ENCODE peak calls at places on chromosomes 16 and 17, in four cellular contexts. One of them, this sample, is unnamed.

GRCh38 chr17:63295288-63295687 is 150.8 kb downstream of the CYB561 start:
- DNase-seq in CD8-positive, alpha-beta memory T cell: no peak
- DNase-seq in stomach: no peak
- DNase-seq in heart left ventricle: no peak
- DNase-seq in this sample: no peak

GRCh38 chr16:85064186-85064585 is 36.6 kb downstream of the KIAA0513 start:
- DNase-seq in CD8-positive, alpha-beta memory T cell: no peak
- DNase-seq in stomach: no peak
- DNase-seq in heart left ventricle: no peak
- DNase-seq in this sample: no peak

GRCh38 chr17:62718420-62718819 is 89.7 kb downstream of the MARCHF10 start:
- DNase-seq in heart left ventricle: no peak
- DNase-seq in stomach: no peak
- DNase-seq in CD8-positive, alpha-beta memory T cell: no peak
- DNase-seq in this sample: no peak

GRCh38 chr17:56478836-56479447 is 114.6 kb upstream of the NOG start:
- DNase-seq in CD8-positive, alpha-beta memory T cell: no peak
- DNase-seq in stomach: no peak
- DNase-seq in heart left ventricle: no peak
- DNase-seq in this sample: no peak

GRCh38 chr16:31508706-31509523 is 724 bp upstream of the RUSF1 start:
- DNase-seq in heart left ventricle: no peak
- DNase-seq in stomach: no peak
- DNase-seq in CD8-positive, alpha-beta memory T cell: no peak
- DNase-seq in this sample: no peak

GRCh38 chr17:63610854-63611253 is 10.2 kb downstream of the TACO1 start:
- DNase-seq in heart left ventricle: no peak
- DNase-seq in stomach: no peak
- DNase-seq in CD8-positive, alpha-beta memory T cell: no peak
- DNase-seq in this sample: no peak

GRCh38 chr16:3157229-3158013 is 22.6 kb downstream of the ZNF213 start:
- DNase-seq in CD8-positive, alpha-beta memory T cell: peak
- DNase-seq in stomach: peak
- DNase-seq in heart left ventricle: peak
- DNase-seq in this sample: peak

GRCh38 chr16:89764711-89765201 is 43.4 kb downstream of the ZNF276 start:
- DNase-seq in CD8-positive, alpha-beta memory T cell: peak
- DNase-seq in heart left ventricle: no peak
- DNase-seq in stomach: peak
- DNase-seq in this sample: no peak

GRCh38 chr16:9049241-9049640 is 42.2 kb upstream of the HAPSTR1 start:
- DNase-seq in stomach: no peak
- DNase-seq in CD8-positive, alpha-beta memory T cell: no peak
- DNase-seq in heart left ventricle: no peak
- DNase-seq in this sample: no peak

GRCh38 chr17:15346196-15346595 is 4.8 kb upstream of the TEKT3 start:
- DNase-seq in CD8-positive, alpha-beta memory T cell: no peak
- DNase-seq in heart left ventricle: no peak
- DNase-seq in stomach: no peak
- DNase-seq in this sample: no peak

GRCh38 chr17:45700171-45701090 is 83.7 kb upstream of the CRHR1 start:
- DNase-seq in CD8-positive, alpha-beta memory T cell: no peak
- DNase-seq in stomach: no peak
- DNase-seq in heart left ventricle: no peak
- DNase-seq in this sample: no peak

GRCh38 chr16:23909792-23910418 is 74.1 kb downstream of the PRKCB start:
- DNase-seq in stomach: no peak
- DNase-seq in CD8-positive, alpha-beta memory T cell: no peak
- DNase-seq in heart left ventricle: no peak
- DNase-seq in this sample: no peak

GRCh38 chr16:13113786-13114185 is 212.4 kb downstream of the SHISA9 start:
- DNase-seq in heart left ventricle: no peak
- DNase-seq in stomach: no peak
- DNase-seq in CD8-positive, alpha-beta memory T cell: no peak
- DNase-seq in this sample: no peak

GRCh38 chr16:86479419-86479818 is 30.9 kb upstream of the FOXF1 start:
- DNase-seq in heart left ventricle: no peak
- DNase-seq in CD8-positive, alpha-beta memory T cell: no peak
- DNase-seq in stomach: no peak
- DNase-seq in this sample: no peak

GRCh38 chr16:47388705-47389104 is 72.2 kb downstream of the ITFG1 start:
- DNase-seq in stomach: no peak
- DNase-seq in heart left ventricle: no peak
- DNase-seq in CD8-positive, alpha-beta memory T cell: no peak
- DNase-seq in this sample: no peak

GRCh38 chr17:29176500-29177351 is 3.5 kb downstream of the MYO18A start:
- DNase-seq in CD8-positive, alpha-beta memory T cell: peak
- DNase-seq in stomach: peak
- DNase-seq in heart left ventricle: peak
- DNase-seq in this sample: peak

GRCh38 chr16:23729503-23730424 is 16.7 kb upstream of the ERN2 start:
- DNase-seq in heart left ventricle: no peak
- DNase-seq in CD8-positive, alpha-beta memory T cell: no peak
- DNase-seq in stomach: peak
- DNase-seq in this sample: no peak

GRCh38 chr16:88382491-88383400 is at the start of gene ZNF469:
- DNase-seq in heart left ventricle: peak
- DNase-seq in CD8-positive, alpha-beta memory T cell: no peak
- DNase-seq in stomach: peak
- DNase-seq in this sample: peak

GRCh38 chr17:72772331-72772821 is 320.1 kb downstream of the SLC39A11 start:
- DNase-seq in CD8-positive, alpha-beta memory T cell: no peak
- DNase-seq in heart left ventricle: no peak
- DNase-seq in stomach: no peak
- DNase-seq in this sample: no peak

GRCh38 chr17:42677921-42678781 is 1.4 kb upstream of the PLEKHH3 start:
- DNase-seq in heart left ventricle: peak
- DNase-seq in stomach: peak
- DNase-seq in CD8-positive, alpha-beta memory T cell: peak
- DNase-seq in this sample: peak

GRCh38 chr16:1125471-1125870 is 27.4 kb upstream of the CACNA1H start:
- DNase-seq in heart left ventricle: no peak
- DNase-seq in CD8-positive, alpha-beta memory T cell: no peak
- DNase-seq in stomach: peak
- DNase-seq in this sample: no peak

GRCh38 chr16:49484454-49484853 is 110.8 kb downstream of the C16orf78 start:
- DNase-seq in CD8-positive, alpha-beta memory T cell: no peak
- DNase-seq in heart left ventricle: peak
- DNase-seq in stomach: peak
- DNase-seq in this sample: peak

GRCh38 chr17:66724581-66725341 is 110.2 kb upstream of the CACNG5 start:
- DNase-seq in CD8-positive, alpha-beta memory T cell: no peak
- DNase-seq in heart left ventricle: no peak
- DNase-seq in stomach: peak
- DNase-seq in this sample: no peak

GRCh38 chr17:15108992-15109391 is 156.1 kb downstream of the PMP22 start:
- DNase-seq in stomach: no peak
- DNase-seq in heart left ventricle: no peak
- DNase-seq in CD8-positive, alpha-beta memory T cell: no peak
- DNase-seq in this sample: no peak

GRCh38 chr16:29694384-29695195 is 15.6 kb downstream of the QPRT start:
- DNase-seq in stomach: no peak
- DNase-seq in CD8-positive, alpha-beta memory T cell: no peak
- DNase-seq in heart left ventricle: no peak
- DNase-seq in this sample: peak

GRCh38 chr17:5485270-5486205 is at the start of gene DERL2:
- DNase-seq in stomach: no peak
- DNase-seq in heart left ventricle: no peak
- DNase-seq in CD8-positive, alpha-beta memory T cell: no peak
- DNase-seq in this sample: no peak

GRCh38 chr17:50955160-50955559 is 89.0 kb upstream of the TOB1 start:
- DNase-seq in CD8-positive, alpha-beta memory T cell: no peak
- DNase-seq in stomach: no peak
- DNase-seq in heart left ventricle: no peak
- DNase-seq in this sample: no peak

GRCh38 chr17:50953518-50953830 is 87.3 kb upstream of the TOB1 start:
- DNase-seq in stomach: no peak
- DNase-seq in heart left ventricle: no peak
- DNase-seq in CD8-positive, alpha-beta memory T cell: no peak
- DNase-seq in this sample: no peak

GRCh38 chr17:50955667-50956120 is 89.5 kb upstream of the TOB1 start:
- DNase-seq in stomach: no peak
- DNase-seq in CD8-positive, alpha-beta memory T cell: no peak
- DNase-seq in heart left ventricle: no peak
- DNase-seq in this sample: no peak

GRCh38 chr17:50953831-50954601 is 87.9 kb upstream of the TOB1 start:
- DNase-seq in CD8-positive, alpha-beta memory T cell: no peak
- DNase-seq in heart left ventricle: peak
- DNase-seq in stomach: no peak
- DNase-seq in this sample: peak

DNA sequence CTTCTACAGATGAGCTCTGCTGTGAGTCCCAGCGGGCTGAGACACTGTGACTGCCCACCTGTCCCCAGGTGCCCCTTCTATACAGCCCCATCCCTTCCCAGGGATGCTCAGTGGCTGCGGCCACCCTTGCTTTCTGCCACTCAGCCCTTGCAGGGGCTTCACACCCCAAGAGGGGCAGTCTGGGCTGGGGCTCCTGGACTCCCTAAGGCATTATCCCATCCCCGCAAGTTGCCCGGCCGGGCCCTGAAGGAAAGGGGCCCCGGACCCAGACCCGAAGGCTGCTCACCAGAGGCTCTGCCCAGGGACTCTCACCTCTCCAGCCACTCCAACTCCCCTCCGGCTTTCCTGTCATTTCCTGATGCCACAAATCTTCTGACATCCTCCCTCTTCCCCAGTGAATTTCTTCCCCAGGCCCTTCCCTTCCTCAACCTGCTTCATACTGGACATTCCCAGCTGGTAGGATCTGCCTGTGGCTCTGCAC is 88.5 kb upstream of the TOB1 start:
- DNase-seq in stomach: no peak
- DNase-seq in CD8-positive, alpha-beta memory T cell: no peak
- DNase-seq in heart left ventricle: no peak
- DNase-seq in this sample: no peak
- H3K27ac ChIP-seq in stomach: peak
- H3K27ac ChIP-seq in CD8-positive, alpha-beta memory T cell: no peak
- H3K27ac ChIP-seq in heart left ventricle: peak
- H3K27ac ChIP-seq in this sample: peak

GRCh38 chr17:31490019-31490383 is 98.5 kb downstream of the RAB11FIP4 start:
- DNase-seq in stomach: no peak
- DNase-seq in CD8-positive, alpha-beta memory T cell: no peak
- DNase-seq in heart left ventricle: no peak
- DNase-seq in this sample: no peak
- H3K4me3 ChIP-seq in stomach: peak
- H3K4me3 ChIP-seq in CD8-positive, alpha-beta memory T cell: peak
- H3K4me3 ChIP-seq in heart left ventricle: no peak
- H3K4me3 ChIP-seq in this sample: no peak

DNA sequence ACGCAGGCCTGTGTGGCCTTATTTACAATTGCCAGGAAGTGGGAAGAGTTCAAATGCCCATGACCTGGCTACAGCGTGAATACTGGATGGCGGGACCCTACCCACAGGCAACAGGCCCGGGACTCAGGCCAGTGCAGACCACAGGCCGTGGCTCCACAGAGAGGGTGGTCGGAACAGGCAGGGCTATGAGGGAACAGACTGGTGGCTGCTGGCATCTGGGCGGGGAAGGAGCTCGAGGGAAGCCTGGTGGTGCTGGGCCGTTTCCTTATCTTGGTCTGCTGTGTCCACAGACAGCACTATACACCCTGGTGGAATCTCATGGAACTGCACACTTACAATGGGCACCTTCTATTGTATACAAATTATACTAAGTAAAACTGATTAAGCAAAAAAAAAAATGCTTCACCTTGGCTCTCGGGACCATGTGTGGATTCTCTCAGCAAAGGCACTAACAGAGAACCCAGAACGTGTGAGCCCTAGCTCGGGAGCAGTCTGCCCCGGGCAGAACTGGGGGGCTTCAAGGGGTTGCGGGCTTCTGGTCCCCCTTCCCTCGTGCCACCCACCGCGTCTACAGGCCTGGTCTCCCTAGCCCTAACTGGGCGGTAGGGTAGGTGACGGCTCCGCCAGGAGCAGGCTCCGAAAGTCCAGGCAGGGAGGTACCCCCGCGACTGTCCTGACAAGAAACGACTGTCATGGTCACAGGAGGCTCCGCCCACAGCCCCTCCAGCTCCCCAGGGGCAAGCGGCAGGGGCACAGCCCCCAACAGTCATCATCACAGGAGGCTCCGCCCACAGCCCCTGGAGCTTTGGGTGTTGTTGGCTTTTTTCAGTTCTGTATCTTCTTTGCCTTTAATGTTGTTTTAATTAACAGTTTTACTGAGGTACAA is 21.8 kb downstream of the CEP131 start:
- DNase-seq in heart left ventricle: peak
- DNase-seq in CD8-positive, alpha-beta memory T cell: no peak
- DNase-seq in stomach: peak
- DNase-seq in this sample: no peak
- H3K27ac ChIP-seq in heart left ventricle: no peak
- H3K27ac ChIP-seq in CD8-positive, alpha-beta memory T cell: no peak
- H3K27ac ChIP-seq in stomach: no peak
- H3K27ac ChIP-seq in this sample: no peak

GRCh38 chr17:48472485-48473281 is 42.7 kb upstream of the SKAP1 start:
- DNase-seq in CD8-positive, alpha-beta memory T cell: peak
- DNase-seq in stomach: no peak
- DNase-seq in heart left ventricle: no peak
- DNase-seq in this sample: no peak

GRCh38 chr17:48468299-48468698 is 38.3 kb upstream of the SKAP1 start:
- DNase-seq in CD8-positive, alpha-beta memory T cell: no peak
- DNase-seq in stomach: no peak
- DNase-seq in heart left ventricle: no peak
- DNase-seq in this sample: no peak

GRCh38 chr17:48470388-48471034 is 40.5 kb upstream of the SKAP1 start:
- DNase-seq in heart left ventricle: no peak
- DNase-seq in CD8-positive, alpha-beta memory T cell: no peak
- DNase-seq in stomach: no peak
- DNase-seq in this sample: no peak

GRCh38 chr17:48469227-48469626 is 39.2 kb upstream of the SKAP1 start:
- DNase-seq in CD8-positive, alpha-beta memory T cell: no peak
- DNase-seq in heart left ventricle: no peak
- DNase-seq in stomach: no peak
- DNase-seq in this sample: no peak

GRCh38 chr17:48471807-48472484 is 41.9 kb upstream of the SKAP1 start:
- DNase-seq in CD8-positive, alpha-beta memory T cell: no peak
- DNase-seq in heart left ventricle: no peak
- DNase-seq in stomach: no peak
- DNase-seq in this sample: no peak
- H3K4me3 ChIP-seq in CD8-positive, alpha-beta memory T cell: no peak
- H3K4me3 ChIP-seq in heart left ventricle: no peak
- H3K4me3 ChIP-seq in stomach: no peak
- H3K4me3 ChIP-seq in this sample: no peak

GRCh38 chr17:47733047-47733413 is at the start of gene TBX21:
- DNase-seq in stomach: peak
- DNase-seq in heart left ventricle: peak
- DNase-seq in CD8-positive, alpha-beta memory T cell: peak
- DNase-seq in this sample: peak
- H3K27ac ChIP-seq in stomach: peak
- H3K27ac ChIP-seq in heart left ventricle: no peak
- H3K27ac ChIP-seq in CD8-positive, alpha-beta memory T cell: peak
- H3K27ac ChIP-seq in this sample: no peak

This sample was measured in uterus.